ENCODE peak calls at places on chromosomes 1 and 21, in ten cellular contexts. F, E, B, X, Y, O, S, D, Q and W are unnamed samples.

GRCh38 chr1:65224681-65225091 is 76.7 kb downstream of the AK4 start:
- DNase-seq in F (no peak), E (no peak), B (no peak), X (no peak), Y (no peak), O (no peak), S (no peak), D (no peak), Q (no peak), W (no peak)

GRCh38 chr1:205247130-205247921 is 19.6 kb downstream of the TMCC2 start:
- DNase-seq in F (no peak), E (no peak), B (no peak), X (no peak), Y (no peak), O (no peak), S (no peak), D (peak), Q (no peak), W (no peak)

GRCh38 chr21:29626787-29627470 is 312.9 kb downstream of the GRIK1 start:
- DNase-seq in F (no peak), E (no peak), B (no peak), X (no peak), Y (no peak), O (no peak), S (no peak), D (no peak), Q (no peak), W (no peak)

GRCh38 chr1:18992646-18993045 is 36.2 kb upstream of the IFFO2 start:
- DNase-seq in F (no peak), E (no peak), B (no peak), X (no peak), Y (no peak), O (no peak), S (no peak), D (no peak), Q (no peak), W (no peak)

GRCh38 chr1:21574464-21575151 is 65.4 kb downstream of the ALPL start:
- DNase-seq in F (peak), E (no peak), B (peak), X (no peak), Y (no peak), O (peak), S (no peak), D (no peak), Q (peak), W (no peak)

GRCh38 chr1:180264595-180264994 is 34.5 kb downstream of the LHX4 start:
- DNase-seq in F (no peak), E (no peak), B (no peak), X (no peak), Y (no peak), O (no peak), S (no peak), D (no peak), Q (no peak), W (no peak)

GRCh38 chr1:100622037-100622436 is 84.1 kb downstream of the GPR88 start:
- DNase-seq in F (no peak), E (peak), B (peak), X (no peak), Y (no peak), O (peak), S (peak), D (peak), Q (peak), W (no peak)

GRCh38 chr1:77888429-77889239 is at the start of gene NEXN:
- DNase-seq in F (peak), E (peak), B (peak), X (peak), Y (no peak), O (peak), S (peak), D (peak), Q (peak), W (peak)

GRCh38 chr1:244087611-244088010 is 36.5 kb downstream of the ZBTB18 start:
- DNase-seq in F (no peak), E (no peak), B (no peak), X (no peak), Y (no peak), O (no peak), S (no peak), D (no peak), Q (no peak), W (no peak)

GRCh38 chr1:24112381-24113169 is 640 bp upstream of the MYOM3 start:
- DNase-seq in F (peak), E (peak), B (peak), X (peak), Y (peak), O (peak), S (peak), D (peak), Q (peak), W (peak)

GRCh38 chr21:42513985-42514882 is 582 bp downstream of the SLC37A1 start:
- DNase-seq in F (peak), E (no peak), B (peak), X (peak), Y (peak), O (peak), S (peak), D (no peak), Q (no peak), W (peak)

GRCh38 chr21:39118604-39119215 is 64.5 kb downstream of the PSMG1 start:
- DNase-seq in F (no peak), E (no peak), B (no peak), X (no peak), Y (no peak), O (no peak), S (no peak), D (no peak), Q (no peak), W (no peak)

GRCh38 chr1:4048921-4049320 is 148.8 kb upstream of the C1orf174 start:
- DNase-seq in F (no peak), E (no peak), B (no peak), X (no peak), Y (no peak), O (no peak), S (no peak), D (no peak), Q (no peak), W (no peak)

GRCh38 chr1:4045397-4046010 is 145.4 kb upstream of the C1orf174 start:
- DNase-seq in F (no peak), E (no peak), B (no peak), X (no peak), Y (no peak), O (no peak), S (no peak), D (no peak), Q (no peak), W (no peak)

GRCh38 chr1:4046836-4047461 is 146.9 kb upstream of the C1orf174 start:
- DNase-seq in F (no peak), E (no peak), B (no peak), X (no peak), Y (peak), O (no peak), S (no peak), D (no peak), Q (no peak), W (no peak)

GRCh38 chr1:4047666-4048065 is 147.6 kb upstream of the C1orf174 start:
- DNase-seq in F (no peak), E (no peak), B (no peak), X (no peak), Y (no peak), O (no peak), S (no peak), D (no peak), Q (no peak), W (no peak)

DNA sequence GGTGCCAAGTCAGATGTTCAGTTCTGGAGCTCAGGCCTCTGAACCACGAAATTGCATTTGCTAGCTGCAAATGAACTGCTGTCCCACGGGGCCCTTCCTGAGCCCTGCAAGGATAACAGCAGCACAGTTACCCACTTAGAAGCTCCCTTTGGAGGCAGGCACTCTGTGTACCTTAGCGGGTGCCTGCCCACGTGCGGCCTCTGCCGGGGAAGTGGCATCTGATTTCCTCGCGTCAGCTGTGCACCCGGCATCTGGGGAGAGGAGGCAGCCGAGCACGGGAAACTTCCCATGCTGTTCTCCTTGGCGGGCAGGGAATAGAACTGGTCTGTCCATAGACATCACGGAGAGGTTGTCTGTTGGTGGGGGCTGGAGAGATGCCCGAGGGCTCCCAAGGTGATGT is 148.0 kb upstream of the C1orf174 start:
- DNase-seq in F (no peak), E (no peak), B (no peak), X (no peak), Y (no peak), O (no peak), S (no peak), D (no peak), Q (no peak), W (no peak)
- TF ChIP-seq CTCF in F (no peak), E (no peak), B (no peak), X (no peak), Y (no peak), O (no peak), S (no peak), D (no peak), Q (no peak), W (no peak)

GRCh38 chr21:44064852-44065403 is 42.3 kb upstream of the PWP2 start:
- DNase-seq in F (no peak), E (no peak), B (no peak), X (no peak), Y (no peak), O (no peak), S (no peak), D (no peak), Q (no peak), W (no peak)

GRCh38 chr21:44066116-44066515 is 41.1 kb upstream of the PWP2 start:
- DNase-seq in F (no peak), E (no peak), B (no peak), X (no peak), Y (no peak), O (no peak), S (no peak), D (no peak), Q (no peak), W (no peak)

GRCh38 chr21:44065428-44065827 is 41.8 kb upstream of the PWP2 start:
- DNase-seq in F (no peak), E (no peak), B (no peak), X (no peak), Y (peak), O (peak), S (no peak), D (peak), Q (no peak), W (no peak)

GRCh38 chr21:44070391-44070790 is 36.8 kb upstream of the PWP2 start:
- DNase-seq in F (no peak), E (no peak), B (no peak), X (no peak), Y (no peak), O (no peak), S (no peak), D (no peak), Q (no peak), W (no peak)

DNA sequence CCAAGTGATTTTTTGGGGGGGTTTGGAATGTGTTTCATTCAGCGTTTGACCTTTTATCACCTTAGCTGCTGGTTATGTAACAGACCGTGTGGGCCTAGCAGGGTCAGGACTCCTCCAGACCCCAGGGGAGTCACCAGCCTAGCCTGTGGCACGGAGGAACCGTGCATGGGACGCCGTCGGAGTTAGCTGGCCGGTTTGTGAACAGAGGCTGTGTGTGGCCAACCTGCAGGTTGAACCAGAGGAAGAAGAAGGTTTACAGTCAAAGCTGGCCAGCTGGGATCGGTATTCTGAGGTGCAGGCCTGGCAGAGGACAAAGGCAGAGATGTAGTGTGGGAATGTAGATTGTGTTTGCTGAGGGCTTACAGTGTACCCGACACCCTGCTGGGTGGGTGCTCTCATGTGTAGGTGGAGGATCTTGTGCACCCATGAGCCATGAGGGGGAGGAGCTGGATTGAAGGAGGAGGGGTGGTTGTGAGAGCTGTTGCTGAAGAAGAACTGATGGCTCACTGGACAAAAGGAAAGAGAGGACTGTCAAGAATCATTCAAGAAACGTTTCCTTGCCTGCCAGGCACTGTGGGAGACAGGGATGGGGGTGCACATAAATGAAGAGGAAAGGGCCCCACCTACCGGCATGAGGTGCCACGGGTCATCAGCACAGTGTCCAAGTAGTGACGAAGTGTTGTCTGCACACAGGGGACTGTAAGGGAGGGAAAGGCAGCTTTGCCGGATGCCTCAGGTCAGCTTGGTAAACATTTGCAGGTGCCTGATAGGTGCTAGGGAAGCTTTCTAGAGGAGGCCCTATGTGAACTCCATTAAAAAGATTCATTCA is 40.0 kb upstream of the PWP2 start:
- DNase-seq in F (no peak), E (no peak), B (no peak), X (no peak), Y (no peak), O (no peak), S (no peak), D (no peak), Q (no peak), W (no peak)
- TF ChIP-seq CTCF in F (no peak), E (no peak), B (no peak), X (no peak), Y (no peak), O (no peak), S (no peak), D (no peak), Q (no peak), W (no peak)

DNA sequence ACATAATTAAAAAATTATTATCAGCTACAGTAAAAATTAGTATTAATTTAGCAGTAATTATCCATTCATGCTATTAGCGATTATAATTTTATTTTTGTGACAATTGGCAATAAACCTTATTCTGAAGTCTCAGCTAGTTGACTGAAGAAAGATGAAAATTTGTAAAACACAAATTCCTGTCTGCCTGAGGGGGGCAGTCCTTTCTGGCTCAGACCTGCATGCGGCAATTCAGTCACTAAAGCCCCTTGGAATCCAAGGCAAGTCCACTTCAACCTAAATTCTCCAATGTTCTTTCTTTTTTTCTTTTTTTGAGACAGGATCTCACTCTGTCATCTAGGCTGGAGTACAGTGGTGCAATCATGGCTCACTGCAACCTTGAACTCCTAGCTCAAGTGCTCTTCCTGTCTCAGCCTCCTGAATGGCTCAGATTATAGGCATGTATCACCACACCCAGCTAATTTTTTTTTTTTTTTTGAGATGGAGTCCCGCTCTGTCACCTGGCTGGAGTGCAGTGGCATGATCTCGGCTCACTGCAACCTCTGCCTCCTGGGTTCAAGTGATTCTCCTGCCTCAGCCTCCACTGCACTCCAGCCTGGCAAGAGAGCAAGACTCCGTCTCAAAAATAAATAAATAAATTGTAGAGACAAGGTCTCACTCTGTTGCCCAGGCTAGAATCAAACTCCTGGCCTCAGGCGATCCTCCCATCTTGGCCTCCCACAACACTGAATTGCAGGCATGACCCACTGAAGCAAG is 24.1 kb upstream of the ITPKB start:
- DNase-seq in F (no peak), E (no peak), B (no peak), X (no peak), Y (no peak), O (no peak), S (no peak), D (no peak), Q (no peak), W (no peak)
- TF ChIP-seq CTCF in F (no peak), E (no peak), B (no peak), X (no peak), Y (no peak), O (no peak), S (no peak), D (no peak), Q (no peak), W (no peak)

DNA sequence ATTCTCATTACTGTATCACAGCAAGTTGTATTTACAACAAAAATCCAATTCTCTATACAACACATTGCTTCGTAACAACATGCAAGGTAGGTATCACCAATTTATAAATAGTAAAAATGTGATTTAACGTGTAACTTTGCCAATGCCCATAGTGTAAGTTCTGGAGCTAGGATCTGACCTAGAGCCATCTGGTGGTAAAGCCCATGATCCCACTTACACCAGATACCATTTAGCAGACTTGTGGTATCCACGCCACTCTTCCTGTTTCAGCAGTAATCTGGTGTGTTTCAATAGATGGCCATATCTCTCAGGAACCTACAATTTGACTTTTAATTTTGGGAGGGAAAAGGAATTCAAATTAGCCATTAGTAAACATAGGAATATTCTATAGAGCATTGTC is 10.2 kb downstream of the SETSIP start:
- DNase-seq in F (no peak), E (no peak), B (no peak), X (peak), Y (no peak), O (no peak), S (no peak), D (no peak), Q (no peak), W (no peak)
- TF ChIP-seq CTCF in F (no peak), E (no peak), B (no peak), X (no peak), Y (no peak), O (no peak), S (no peak), D (no peak), Q (no peak), W (no peak)

GRCh38 chr1:239829535-239829934 is 262.1 kb upstream of the FMN2 start:
- DNase-seq in F (no peak), E (no peak), B (no peak), X (no peak), Y (no peak), O (no peak), S (no peak), D (no peak), Q (no peak), W (no peak)
- TF ChIP-seq CTCF in F (no peak), E (no peak), B (no peak), X (no peak), Y (no peak), O (no peak), S (no peak), D (no peak), Q (no peak), W (no peak)

DNA sequence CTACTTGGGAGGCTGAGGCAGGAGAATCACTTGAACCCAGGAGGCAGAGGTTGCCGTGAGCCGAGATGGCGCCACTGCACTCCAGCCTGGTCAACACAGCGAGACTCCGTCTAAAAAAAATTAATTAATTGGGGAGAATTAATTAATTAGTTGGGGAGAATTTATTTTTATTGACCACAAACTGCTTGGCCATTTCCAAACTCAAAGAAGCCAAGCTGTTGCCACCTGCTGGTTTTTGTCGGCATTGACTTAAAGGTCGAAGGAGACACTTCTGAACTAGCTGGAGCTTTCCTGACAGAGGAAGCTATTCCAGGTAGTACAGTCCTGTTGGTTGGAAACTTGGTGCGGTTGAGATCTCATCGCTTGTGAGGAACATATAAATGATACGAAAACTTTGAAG is 13.1 kb downstream of the MAP1LC3C start:
- DNase-seq in F (no peak), E (peak), B (peak), X (peak), Y (no peak), O (peak), S (peak), D (peak), Q (peak), W (peak)
- TF ChIP-seq CTCF in F (no peak), E (no peak), B (peak), X (peak), Y (peak), O (peak), S (peak), D (peak), Q (peak), W (peak)

GRCh38 chr1:63829349-63830327 is 55.8 kb downstream of the ROR1 start:
- DNase-seq in F (no peak), E (no peak), B (no peak), X (no peak), Y (no peak), O (peak), S (no peak), D (no peak), Q (no peak), W (no peak)
- TF ChIP-seq CTCF in F (no peak), E (no peak), B (no peak), X (no peak), Y (no peak), O (no peak), S (no peak), D (no peak), Q (no peak), W (no peak)

GRCh38 chr1:246608616-246609376 is 42.5 kb downstream of the CNST start:
- DNase-seq in F (peak), E (peak), B (peak), X (peak), Y (no peak), O (peak), S (peak), D (peak), Q (peak), W (peak)
- TF ChIP-seq CTCF in F (no peak), E (no peak), B (no peak), X (peak), Y (no peak), O (peak), S (no peak), D (peak), Q (peak), W (no peak)

GRCh38 chr1:171220551-171221175 is 27.6 kb upstream of the FMO1 start:
- DNase-seq in F (no peak), E (no peak), B (peak), X (no peak), Y (no peak), O (peak), S (no peak), D (peak), Q (peak), W (no peak)
- TF ChIP-seq CTCF in F (no peak), E (no peak), B (no peak), X (no peak), Y (no peak), O (no peak), S (no peak), D (no peak), Q (peak), W (no peak)

DNA sequence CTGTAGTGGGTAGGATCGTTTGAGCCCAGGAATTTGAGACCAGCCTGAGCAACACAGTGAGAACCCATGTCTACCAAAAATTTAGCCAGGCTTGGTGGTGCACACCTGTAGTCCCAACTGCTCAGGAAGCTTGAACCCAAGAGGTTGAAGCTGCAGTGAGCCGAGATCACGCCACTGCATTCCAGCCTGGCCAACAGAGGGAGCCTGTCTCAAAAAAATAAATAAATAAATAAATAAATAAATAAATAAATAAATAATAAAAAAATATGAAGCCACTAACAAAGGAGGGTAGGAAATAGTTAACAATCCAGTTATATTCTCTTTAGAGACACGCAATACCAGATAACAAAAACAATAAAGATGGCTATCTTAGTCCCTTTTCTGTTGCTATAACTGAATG is 11.9 kb upstream of the CBR3 start:
- DNase-seq in F (no peak), E (no peak), B (no peak), X (no peak), Y (no peak), O (peak), S (no peak), D (no peak), Q (no peak), W (no peak)
- TF ChIP-seq CTCF in F (no peak), E (peak), B (no peak), X (peak), Y (no peak), O (peak), S (peak), D (no peak), Q (peak), W (peak)